ENCODE peak calls at places on chromosome 22, in four cellular contexts. Q, I, F and C are unnamed samples.

GRCh38 chr22:45891996-45892621 is 84.9 kb downstream of the WNT7B start:
- DNase-seq in F (peak; percentile 39), I (no peak), Q (no peak), C (no peak)

GRCh38 chr22:28123989-28124766 is 205.1 kb upstream of the PITPNB start:
- DNase-seq in F (no peak), I (no peak), Q (no peak), C (no peak)

GRCh38 chr22:48785792-48786678 is 1041.6 kb downstream of the BRD1 start:
- DNase-seq in I (no peak), Q (no peak), F (no peak), C (no peak)

GRCh38 chr22:39819429-39819828 is 74.1 kb downstream of the ENTHD1 start:
- DNase-seq in F (no peak), I (no peak), Q (no peak), C (no peak)

GRCh38 chr22:48316876-48317250 is 1510.8 kb downstream of the BRD1 start:
- DNase-seq in I (no peak), Q (no peak), F (no peak), C (no peak)

GRCh38 chr22:46390652-46391301 is 55.3 kb downstream of the TRMU start:
- DNase-seq in F (no peak), I (peak; percentile 45), Q (no peak), C (no peak)

GRCh38 chr22:48712558-48712957 is 1115.1 kb downstream of the BRD1 start:
- DNase-seq in F (no peak), I (no peak), Q (no peak), C (no peak)

GRCh38 chr22:32080904-32081303 is 37.8 kb downstream of the SLC5A1 start:
- DNase-seq in Q (peak; percentile 25), I (peak; percentile 39), F (no peak), C (peak; percentile 41)

GRCh38 chr22:33044059-33044458 is 14.1 kb downstream of the SYN3 start:
- DNase-seq in F (no peak), Q (no peak), I (no peak), C (no peak)

GRCh38 chr22:30005213-30005857 is 74.9 kb upstream of the HORMAD2 start:
- DNase-seq in F (peak; percentile 62), I (peak; percentile 82), Q (peak; percentile 63), C (peak; percentile 32)

GRCh38 chr22:26457661-26458272 is 25.8 kb downstream of the HPS4 start:
- DNase-seq in F (no peak), I (no peak), Q (no peak), C (no peak)
- H3K4me3 ChIP-seq in F (no peak overlapping the region), I (no peak overlapping the region), Q (no peak overlapping the region), C (no peak overlapping the region)

GRCh38 chr22:44326549-44326881 is 13.8 kb upstream of the SHISAL1 start:
- DNase-seq in I (no peak), F (no peak), Q (no peak), C (no peak)
- H3K4me3 ChIP-seq in I (peak overlapping the region; percentile 37), F (peak overlapping the region; percentile 62), Q (peak overlapping the region; percentile 22), C (no peak overlapping the region)

GRCh38 chr22:37932401-37932800 is 21.0 kb downstream of the C22orf23 start:
- DNase-seq in F (no peak), Q (no peak), I (no peak), C (no peak)

GRCh38 chr22:37930952-37931440 is 22.4 kb downstream of the C22orf23 start:
- DNase-seq in I (no peak), F (no peak), Q (no peak), C (no peak)

GRCh38 chr22:37929390-37929789 is 23.3 kb downstream of the MICALL1 start:
- DNase-seq in I (no peak), F (no peak), Q (no peak), C (no peak)

GRCh38 chr22:37931893-37932389 is 21.5 kb downstream of the C22orf23 start:
- DNase-seq in I (no peak), Q (no peak), F (no peak), C (no peak)

DNA sequence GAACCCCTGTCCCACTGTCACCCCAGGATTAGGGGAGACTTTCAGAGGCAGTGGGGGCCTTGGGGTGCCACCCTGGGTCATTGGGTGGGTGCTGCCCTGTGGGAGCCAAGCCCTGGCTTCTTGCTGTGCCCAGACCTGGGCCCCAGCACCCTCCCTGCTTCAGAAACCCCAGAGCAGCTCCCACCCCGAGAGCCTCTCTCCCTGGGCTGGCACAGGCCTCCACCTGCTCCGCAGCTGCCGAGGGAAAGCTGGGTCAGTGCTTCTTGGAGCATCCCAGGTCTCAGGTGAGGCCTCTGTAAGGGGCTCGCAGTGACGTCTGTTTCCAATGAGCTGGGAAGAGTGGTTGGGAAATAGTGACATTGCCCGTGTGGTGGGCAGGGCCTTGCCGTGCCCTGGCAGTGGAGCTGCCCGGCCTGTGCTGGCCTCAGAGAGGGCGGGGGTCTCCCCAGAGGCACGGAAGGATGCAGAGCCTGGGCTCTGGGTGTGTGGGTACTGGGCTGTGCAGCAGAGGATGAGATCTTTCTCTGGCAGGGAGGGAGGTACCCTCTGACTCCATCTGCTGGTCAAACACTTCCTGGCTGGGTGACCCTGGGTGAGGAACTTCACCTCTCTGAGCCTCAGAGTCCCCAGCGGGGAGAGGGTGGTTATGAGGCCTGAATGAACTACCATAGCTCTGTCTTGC is 23.0 kb downstream of the C22orf23 start:
- DNase-seq in F (no peak), I (no peak), Q (no peak), C (no peak)
- H3K4me3 ChIP-seq in F (no peak overlapping the region), I (no peak overlapping the region), Q (no peak overlapping the region), C (no peak overlapping the region)

GRCh38 chr22:19766235-19766505 is 5.6 kb downstream of the TBX1 start:
- DNase-seq in F (no peak), I (no peak), Q (no peak), C (no peak)
- H3K4me3 ChIP-seq in F (peak overlapping the region; percentile 44), I (peak overlapping the region; percentile 8), Q (no peak overlapping the region), C (no peak overlapping the region)

DNA sequence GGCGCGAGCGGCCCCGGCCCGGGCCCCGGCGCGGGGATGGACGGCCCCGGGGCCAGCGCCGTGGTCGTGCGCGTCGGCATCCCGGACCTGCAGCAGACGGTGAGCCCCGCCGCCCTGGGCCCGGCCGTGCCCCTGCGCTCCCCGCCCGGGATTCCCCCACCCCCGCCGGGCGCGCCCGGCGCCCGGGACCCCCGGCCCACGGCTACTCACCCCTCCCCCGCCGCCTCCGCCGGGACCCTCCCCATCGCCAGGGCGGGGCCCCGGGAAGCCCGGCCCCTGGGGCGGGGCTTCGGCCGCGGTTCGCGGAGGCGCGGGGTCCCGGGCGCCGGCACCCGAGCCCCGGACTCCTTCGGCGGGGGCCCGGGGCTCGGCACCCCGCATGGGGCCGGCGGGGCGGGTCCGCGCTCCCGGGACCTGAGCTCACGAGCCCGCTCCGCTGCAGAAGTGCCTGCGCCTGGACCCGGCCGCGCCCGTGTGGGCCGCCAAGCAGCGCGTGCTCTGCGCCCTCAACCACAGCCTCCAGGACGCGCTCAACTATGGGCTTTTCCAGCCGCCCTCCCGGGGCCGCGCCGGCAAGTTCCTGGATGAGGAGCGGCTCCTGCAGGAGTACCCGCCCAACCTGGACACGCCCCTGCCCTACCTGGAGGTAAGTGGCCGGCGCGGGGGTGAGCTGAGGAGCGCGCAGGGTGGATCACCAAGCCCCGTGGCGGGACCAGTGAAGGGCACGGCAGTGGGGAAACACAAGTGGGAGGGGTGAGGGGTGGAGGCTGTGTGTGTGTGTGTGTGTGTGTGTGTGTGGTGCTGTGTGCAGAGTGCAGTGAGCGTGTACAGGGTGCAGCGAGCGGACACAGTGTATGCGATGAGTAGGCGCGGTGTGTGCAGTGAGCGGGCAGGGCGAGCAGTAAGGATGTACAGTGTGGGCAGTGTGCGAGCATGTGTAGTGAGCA is 2.3 kb downstream of the SHANK3 start:
- DNase-seq in Q (peak; percentile 26), I (peak; percentile 82), F (peak; percentile 86), C (no peak)
- H3K4me3 ChIP-seq in Q (no peak overlapping the region), I (peak overlapping the region; percentile 30), F (peak overlapping the region; percentile 58), C (peak overlapping the region; percentile 9)

DNA sequence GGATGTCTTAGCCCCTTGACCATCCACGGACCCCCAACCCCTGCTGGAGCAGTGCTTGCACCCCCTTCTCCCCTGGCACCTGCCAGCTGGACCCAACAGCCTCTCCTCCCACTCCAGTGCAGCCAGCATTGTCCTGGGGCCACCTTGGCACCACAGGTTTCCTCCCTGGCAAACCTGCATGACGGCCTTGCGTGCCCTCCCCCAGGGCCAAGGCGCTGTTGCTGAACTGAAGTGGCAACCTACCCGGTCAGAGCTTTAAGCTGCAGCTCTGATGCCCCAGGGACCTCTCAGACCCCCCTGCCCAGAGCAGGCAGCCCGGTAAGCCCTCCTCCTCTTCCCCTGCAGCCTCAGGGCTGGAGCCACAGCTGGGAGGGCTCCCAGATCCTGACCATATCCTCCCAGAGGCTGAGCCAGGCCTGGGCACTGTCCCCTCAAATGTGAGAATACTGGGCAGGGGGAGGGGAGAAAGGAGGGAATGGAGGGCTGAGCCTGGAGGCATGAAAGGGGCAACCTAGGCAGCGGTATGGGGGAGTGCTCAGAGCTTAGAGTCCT is 1.8 kb upstream of the LRRC75B start:
- DNase-seq in I (no peak), Q (no peak), F (peak; percentile 65), C (no peak)
- H3K4me3 ChIP-seq in I (no peak overlapping the region), Q (no peak overlapping the region), F (no peak overlapping the region), C (no peak overlapping the region)

GRCh38 chr22:50317674-50318073 is 9.1 kb downstream of the DENND6B start:
- DNase-seq in Q (no peak), F (no peak), I (no peak), C (no peak)

GRCh38 chr22:50317178-50317577 is 9.6 kb downstream of the DENND6B start:
- DNase-seq in F (peak; percentile 48), Q (no peak), I (no peak), C (no peak)

GRCh38 chr22:50315289-50316113 is 8.1 kb upstream of the PLXNB2 start:
- DNase-seq in I (no peak), Q (no peak), F (no peak), C (no peak)

GRCh38 chr22:50314455-50315288 is 7.2 kb upstream of the PLXNB2 start:
- DNase-seq in F (peak; percentile 87), I (peak; percentile 89), Q (peak; percentile 58), C (peak; percentile 55)

DNA sequence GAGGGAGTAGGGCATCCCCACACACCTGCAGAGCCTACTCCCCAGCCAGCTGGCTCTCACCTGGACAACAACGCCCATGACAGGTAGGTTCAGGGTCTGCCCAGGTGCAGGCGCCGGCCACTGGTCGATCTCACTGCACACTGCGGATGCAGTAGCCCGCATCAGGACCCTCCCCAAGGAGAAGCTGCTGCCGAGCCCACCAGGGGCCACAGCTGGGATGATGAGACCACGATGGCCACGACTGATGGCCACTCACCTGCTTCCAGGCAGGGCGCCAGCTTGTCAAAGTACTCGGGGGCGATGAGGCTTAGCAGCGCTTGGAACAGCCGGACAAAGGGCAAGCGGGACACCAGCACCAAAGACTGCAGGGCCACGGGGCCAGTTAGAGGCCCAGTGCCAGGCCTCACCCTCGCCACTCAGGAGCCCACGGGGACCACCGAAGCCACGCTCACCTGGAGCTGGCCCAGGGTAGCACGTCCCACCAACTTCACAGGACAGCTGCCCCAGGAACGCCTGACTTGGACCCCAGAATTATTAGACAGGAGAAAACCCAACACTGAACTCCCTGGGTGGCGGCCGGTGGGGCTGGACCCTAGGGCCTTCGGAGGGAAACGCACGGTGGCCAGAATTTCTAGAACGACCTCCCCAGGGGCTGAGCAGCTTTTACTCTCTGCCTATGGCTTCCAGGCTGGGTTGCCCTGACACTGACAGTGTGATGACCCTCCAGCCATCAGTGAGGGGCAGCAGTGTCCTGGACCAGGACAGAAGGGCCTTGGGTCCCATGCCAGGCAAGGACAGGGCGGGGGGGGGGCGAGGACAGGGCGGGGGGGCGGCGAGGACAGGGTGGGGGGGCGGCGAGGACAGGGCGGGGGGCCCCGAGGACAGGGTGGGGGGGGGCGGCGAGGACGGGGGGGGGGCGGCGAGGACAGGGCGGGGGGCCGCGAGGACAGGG is 8.9 kb upstream of the PLXNB2 start:
- DNase-seq in F (no peak), I (no peak), Q (no peak), C (no peak)
- H3K4me3 ChIP-seq in F (no peak overlapping the region), I (no peak overlapping the region), Q (no peak overlapping the region), C (no peak overlapping the region)